ENCODE peak calls at places on chromosomes 6 and 20, in ten cellular contexts. G, K, A, U, N, P, R, M, S and O are unnamed samples.

GRCh38 chr6:81751388-81752083 is 945 bp downstream of the TENT5A start:
- DNase-seq in N (peak; percentile 44), P (peak; percentile 68), S (peak; percentile 82), A (peak; percentile 12), K (peak; percentile 69), M (peak; percentile 82), G (peak; percentile 58), R (peak; percentile 65), U (peak; percentile 39), O (peak; percentile 57)

GRCh38 chr6:138654715-138655634 is 118.6 kb upstream of the CCDC28A start:
- DNase-seq in A (no peak), K (no peak), M (no peak), N (peak; percentile 78), R (no peak), S (no peak), G (no peak), P (no peak), U (no peak), O (no peak)

GRCh38 chr20:57399587-57400261 is 8.5 kb downstream of the RBM38 start:
- DNase-seq in A (no peak), S (peak; percentile 57), G (no peak), K (no peak), N (no peak), P (peak; percentile 15), R (no peak), M (no peak), U (no peak), O (peak; percentile 68)

GRCh38 chr6:56491606-56492328 is 150.9 kb downstream of the DST start:
- DNase-seq in P (peak; percentile 40), A (no peak), M (no peak), N (peak; percentile 9), G (peak; percentile 47), S (no peak), K (no peak), U (no peak), R (no peak), O (peak; percentile 69)

GRCh38 chr6:6614096-6614964 is 25.8 kb downstream of the LY86 start:
- DNase-seq in M (no peak), P (no peak), S (no peak), R (no peak), A (peak; percentile 13), K (no peak), N (peak; percentile 2), G (peak; percentile 61), U (no peak), O (no peak)

GRCh38 chr20:8764289-8764962 is 304.5 kb upstream of the PLCB4 start:
- DNase-seq in R (no peak), U (no peak), G (no peak), A (no peak), M (no peak), K (no peak), S (no peak), N (no peak), P (no peak), O (no peak)

GRCh38 chr6:125989631-125990030 is 3.3 kb downstream of the TRMT11 start:
- DNase-seq in N (no peak), K (no peak), S (no peak), G (no peak), A (no peak), M (no peak), U (no peak), R (no peak), P (no peak), O (no peak)

GRCh38 chr6:16688984-16689636 is 72.2 kb downstream of the ATXN1 start:
- DNase-seq in G (no peak), N (peak; percentile 86), P (no peak), M (no peak), K (no peak), R (no peak), U (no peak), A (no peak), S (no peak), O (no peak)

GRCh38 chr6:138622967-138623366 is 123.7 kb upstream of the NHSL1 start:
- DNase-seq in K (no peak), U (no peak), G (no peak), N (peak; percentile 81), M (no peak), R (no peak), P (no peak), S (no peak), A (no peak), O (no peak)

GRCh38 chr20:1813674-1814635 is 81.3 kb upstream of the SIRPA start:
- DNase-seq in P (peak; percentile 14), G (no peak), A (no peak), U (no peak), N (no peak), S (no peak), K (no peak), R (no peak), M (no peak), O (no peak)

GRCh38 chr6:105591053-105591452 is 188.2 kb upstream of the PREP start:
- DNase-seq in M (no peak), U (no peak), R (no peak), G (no peak), S (no peak), N (peak; percentile 95), P (no peak), A (no peak), K (no peak), O (no peak)

GRCh38 chr20:22583773-22584629 is at the start of gene FOXA2:
- DNase-seq in A (no peak), U (peak; percentile 75), P (no peak), K (no peak), S (peak; percentile 84), G (no peak), R (peak; percentile 69), N (no peak), M (no peak), O (no peak)

GRCh38 chr20:11716945-11717248 is 200.8 kb upstream of the BTBD3 start:
- DNase-seq in K (no peak), M (no peak), R (no peak), A (no peak), N (no peak), U (no peak), G (no peak), S (no peak), P (no peak), O (no peak)

GRCh38 chr6:47922391-47922790 is 140.6 kb downstream of the OPN5 start:
- DNase-seq in A (no peak), R (peak; percentile 49), S (no peak), K (no peak), G (no peak), M (no peak), N (no peak), P (no peak), U (peak; percentile 32), O (no peak)

GRCh38 chr6:45813943-45814342 is 201.7 kb downstream of the CLIC5 start:
- DNase-seq in P (no peak), M (no peak), G (no peak), A (no peak), S (no peak), U (no peak), R (no peak), K (no peak), N (no peak), O (no peak)

GRCh38 chr6:158867381-158868121 is 48.4 kb upstream of the EZR start:
- DNase-seq in P (no peak), K (no peak), U (no peak), A (no peak), M (no peak), S (no peak), G (no peak), N (peak; percentile 75), R (no peak), O (no peak)

GRCh38 chr6:141726158-141726557 is 406.6 kb upstream of the GJE1 start:
- DNase-seq in K (no peak), N (no peak), S (no peak), G (no peak), P (no peak), A (no peak), M (no peak), R (no peak), U (no peak), O (no peak)

DNA sequence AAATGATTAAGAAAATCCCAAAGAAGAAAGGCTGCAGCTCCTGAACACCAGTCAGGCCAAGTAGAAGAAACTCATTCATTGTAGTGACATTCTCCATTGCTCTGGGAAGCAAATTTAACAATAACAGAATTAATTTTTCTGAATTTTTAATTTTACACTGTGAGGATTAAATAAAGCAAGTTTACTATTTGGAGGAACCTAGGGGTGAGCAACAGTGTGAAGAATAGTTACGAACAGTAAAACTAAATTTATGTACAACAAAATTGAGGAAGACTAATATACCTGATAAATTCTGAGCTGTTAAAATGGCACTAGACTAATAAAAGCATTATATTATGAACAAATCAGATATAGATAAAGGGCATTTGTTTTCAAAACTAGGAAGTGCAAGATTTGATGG is at the start of gene OR12D3:
- DNase-seq in A (no peak), R (no peak), S (no peak), K (no peak), P (no peak), G (no peak), M (no peak), U (no peak), N (no peak), O (no peak)
- TF ChIP-seq CTCF in A (no peak), R (no peak), S (no peak), K (no peak), P (no peak), G (no peak), M (no peak), U (no peak), N (no peak), O (no peak)

GRCh38 chr6:166104872-166105271 is 62.8 kb downstream of the TBXT start:
- DNase-seq in G (no peak), S (no peak), N (no peak), R (no peak), K (no peak), A (no peak), U (no peak), P (no peak), M (no peak), O (no peak)
- H3K27ac ChIP-seq in G (no peak overlapping the region), S (no peak overlapping the region), N (no peak overlapping the region), R (no peak overlapping the region), K (no peak overlapping the region), A (no peak overlapping the region), U (no peak overlapping the region), P (no peak overlapping the region), M (no peak overlapping the region), O (no peak overlapping the region)

DNA sequence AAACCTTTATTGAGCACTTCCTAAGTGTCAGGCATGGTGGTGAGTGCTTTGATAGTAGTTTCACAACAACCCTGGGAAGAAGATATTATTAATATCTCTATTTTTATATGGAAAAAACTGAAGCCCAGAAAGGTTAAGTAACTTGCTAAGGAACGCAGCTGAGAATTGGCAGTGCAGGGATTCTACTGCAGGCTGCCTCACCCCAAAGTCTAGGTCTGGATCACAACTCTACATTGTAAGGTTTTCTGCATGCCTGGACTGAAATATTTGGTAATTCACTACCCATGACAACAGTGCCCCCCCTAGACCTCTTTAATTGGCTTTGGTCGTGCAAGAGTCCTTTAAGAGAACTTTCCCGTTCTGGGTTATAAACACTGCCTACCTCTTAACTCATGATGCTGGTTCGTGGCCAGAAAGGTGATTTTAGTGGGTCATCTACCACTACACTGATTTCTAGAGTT is 67.1 kb upstream of the KCNQ5 start:
- DNase-seq in N (peak; percentile 36), P (no peak), A (no peak), M (no peak), R (no peak), K (no peak), G (no peak), U (no peak), S (no peak), O (no peak)
- TF ChIP-seq CTCF in N (no peak), P (no peak), A (no peak), M (no peak), R (no peak), K (no peak), G (no peak), U (no peak), S (no peak), O (no peak)

GRCh38 chr20:3223937-3224680 is 14.8 kb downstream of the ITPA start:
- DNase-seq in G (no peak), K (no peak), R (no peak), M (no peak), U (no peak), A (no peak), P (no peak), S (no peak), N (no peak), O (no peak)
- H3K27ac ChIP-seq in G (no peak overlapping the region), K (no peak overlapping the region), R (no peak overlapping the region), M (no peak overlapping the region), U (no peak overlapping the region), A (no peak overlapping the region), P (no peak overlapping the region), S (no peak overlapping the region), N (no peak overlapping the region), O (no peak overlapping the region)